ENCODE peak calls at places on chromosomes 3 and 15, in nine cellular contexts. One of them, this sample, is unnamed.

GRCh38 chr15:37081985-37082384 is 18.4 kb downstream of the MEIS2 start:
- DNase-seq in CD4-positive, alpha-beta T cell: no peak
- DNase-seq in adrenal gland: no peak
- DNase-seq in psoas muscle: no peak
- DNase-seq in GM23338: peak
- DNase-seq in heart left ventricle: no peak
- DNase-seq in AG04450: no peak
- DNase-seq in progenitor cell of endocrine pancreas: no peak
- DNase-seq in pancreas: no peak
- DNase-seq in this sample: no peak

GRCh38 chr3:169668081-169668956 is 4.8 kb upstream of the MECOM start:
- DNase-seq in psoas muscle: peak
- DNase-seq in progenitor cell of endocrine pancreas: peak
- DNase-seq in CD4-positive, alpha-beta T cell: no peak
- DNase-seq in pancreas: peak
- DNase-seq in AG04450: no peak
- DNase-seq in GM23338: peak
- DNase-seq in heart left ventricle: peak
- DNase-seq in adrenal gland: no peak
- DNase-seq in this sample: peak

GRCh38 chr3:185457376-185457775 is 41.5 kb downstream of the TMEM41A start:
- DNase-seq in pancreas: no peak
- DNase-seq in adrenal gland: no peak
- DNase-seq in GM23338: no peak
- DNase-seq in CD4-positive, alpha-beta T cell: no peak
- DNase-seq in AG04450: no peak
- DNase-seq in progenitor cell of endocrine pancreas: no peak
- DNase-seq in heart left ventricle: no peak
- DNase-seq in psoas muscle: no peak
- DNase-seq in this sample: no peak

GRCh38 chr3:192818126-192818525 is 90.8 kb upstream of the FGF12 start:
- DNase-seq in progenitor cell of endocrine pancreas: no peak
- DNase-seq in GM23338: no peak
- DNase-seq in CD4-positive, alpha-beta T cell: no peak
- DNase-seq in heart left ventricle: no peak
- DNase-seq in AG04450: no peak
- DNase-seq in pancreas: no peak
- DNase-seq in psoas muscle: no peak
- DNase-seq in adrenal gland: no peak
- DNase-seq in this sample: no peak

GRCh38 chr3:161770532-161771386 is 274.2 kb downstream of the OTOL1 start:
- DNase-seq in pancreas: no peak
- DNase-seq in CD4-positive, alpha-beta T cell: no peak
- DNase-seq in heart left ventricle: no peak
- DNase-seq in GM23338: no peak
- DNase-seq in adrenal gland: no peak
- DNase-seq in psoas muscle: no peak
- DNase-seq in progenitor cell of endocrine pancreas: no peak
- DNase-seq in AG04450: no peak
- DNase-seq in this sample: peak

GRCh38 chr3:66255865-66256264 is 35.1 kb downstream of the SLC25A26 start:
- DNase-seq in heart left ventricle: no peak
- DNase-seq in psoas muscle: no peak
- DNase-seq in adrenal gland: no peak
- DNase-seq in pancreas: no peak
- DNase-seq in CD4-positive, alpha-beta T cell: no peak
- DNase-seq in AG04450: no peak
- DNase-seq in GM23338: no peak
- DNase-seq in progenitor cell of endocrine pancreas: no peak
- DNase-seq in this sample: no peak

GRCh38 chr3:67564008-67564407 is 90.4 kb downstream of the SUCLG2 start:
- DNase-seq in progenitor cell of endocrine pancreas: no peak
- DNase-seq in CD4-positive, alpha-beta T cell: no peak
- DNase-seq in psoas muscle: no peak
- DNase-seq in heart left ventricle: no peak
- DNase-seq in adrenal gland: no peak
- DNase-seq in GM23338: no peak
- DNase-seq in AG04450: no peak
- DNase-seq in pancreas: no peak
- DNase-seq in this sample: no peak

GRCh38 chr3:158205994-158206393 is 96.1 kb downstream of the RSRC1 start:
- DNase-seq in psoas muscle: no peak
- DNase-seq in adrenal gland: no peak
- DNase-seq in CD4-positive, alpha-beta T cell: no peak
- DNase-seq in heart left ventricle: no peak
- DNase-seq in pancreas: no peak
- DNase-seq in progenitor cell of endocrine pancreas: no peak
- DNase-seq in AG04450: no peak
- DNase-seq in GM23338: no peak
- DNase-seq in this sample: peak

GRCh38 chr15:51846463-51847230 is 17.2 kb downstream of the TMOD3 start:
- DNase-seq in GM23338: no peak
- DNase-seq in adrenal gland: no peak
- DNase-seq in CD4-positive, alpha-beta T cell: no peak
- DNase-seq in AG04450: no peak
- DNase-seq in pancreas: no peak
- DNase-seq in psoas muscle: no peak
- DNase-seq in heart left ventricle: no peak
- DNase-seq in progenitor cell of endocrine pancreas: no peak
- DNase-seq in this sample: no peak

GRCh38 chr15:32844118-32844711 is 126.4 kb downstream of the GREM1 start:
- DNase-seq in psoas muscle: no peak
- DNase-seq in GM23338: peak
- DNase-seq in pancreas: no peak
- DNase-seq in AG04450: no peak
- DNase-seq in CD4-positive, alpha-beta T cell: no peak
- DNase-seq in heart left ventricle: no peak
- DNase-seq in progenitor cell of endocrine pancreas: no peak
- DNase-seq in adrenal gland: no peak
- DNase-seq in this sample: no peak

GRCh38 chr15:40770147-40770721 is 454 bp downstream of the C15orf62 start:
- DNase-seq in pancreas: no peak
- DNase-seq in progenitor cell of endocrine pancreas: no peak
- DNase-seq in heart left ventricle: no peak
- DNase-seq in CD4-positive, alpha-beta T cell: no peak
- DNase-seq in adrenal gland: no peak
- DNase-seq in AG04450: no peak
- DNase-seq in GM23338: no peak
- DNase-seq in psoas muscle: no peak
- DNase-seq in this sample: no peak

GRCh38 chr15:61069369-61070075 is 159.6 kb downstream of the RORA start:
- DNase-seq in heart left ventricle: no peak
- DNase-seq in progenitor cell of endocrine pancreas: no peak
- DNase-seq in CD4-positive, alpha-beta T cell: no peak
- DNase-seq in pancreas: no peak
- DNase-seq in GM23338: no peak
- DNase-seq in psoas muscle: no peak
- DNase-seq in AG04450: no peak
- DNase-seq in adrenal gland: no peak
- DNase-seq in this sample: no peak

GRCh38 chr3:185733980-185734724 is 90.7 kb downstream of the IGF2BP2 start:
- DNase-seq in CD4-positive, alpha-beta T cell: no peak
- DNase-seq in AG04450: peak
- DNase-seq in progenitor cell of endocrine pancreas: peak
- DNase-seq in adrenal gland: peak
- DNase-seq in psoas muscle: no peak
- DNase-seq in heart left ventricle: no peak
- DNase-seq in pancreas: peak
- DNase-seq in GM23338: peak
- DNase-seq in this sample: no peak

GRCh38 chr3:28781053-28781452 is 432.4 kb upstream of the AZI2 start:
- DNase-seq in AG04450: no peak
- DNase-seq in heart left ventricle: no peak
- DNase-seq in CD4-positive, alpha-beta T cell: no peak
- DNase-seq in pancreas: no peak
- DNase-seq in progenitor cell of endocrine pancreas: no peak
- DNase-seq in GM23338: no peak
- DNase-seq in psoas muscle: no peak
- DNase-seq in adrenal gland: no peak
- DNase-seq in this sample: no peak

GRCh38 chr3:51304230-51304629 is 80.9 kb upstream of the MANF start:
- DNase-seq in GM23338: peak
- DNase-seq in CD4-positive, alpha-beta T cell: no peak
- DNase-seq in heart left ventricle: no peak
- DNase-seq in AG04450: no peak
- DNase-seq in adrenal gland: no peak
- DNase-seq in pancreas: no peak
- DNase-seq in psoas muscle: no peak
- DNase-seq in progenitor cell of endocrine pancreas: no peak
- DNase-seq in this sample: no peak

GRCh38 chr15:68557469-68558317 is 21.1 kb upstream of the CORO2B start:
- DNase-seq in CD4-positive, alpha-beta T cell: no peak
- DNase-seq in pancreas: peak
- DNase-seq in GM23338: no peak
- DNase-seq in adrenal gland: no peak
- DNase-seq in AG04450: no peak
- DNase-seq in progenitor cell of endocrine pancreas: no peak
- DNase-seq in psoas muscle: no peak
- DNase-seq in heart left ventricle: no peak
- DNase-seq in this sample: no peak

GRCh38 chr3:149489060-149489690 is 14.7 kb downstream of the TM4SF4 start:
- DNase-seq in progenitor cell of endocrine pancreas: no peak
- DNase-seq in GM23338: peak
- DNase-seq in adrenal gland: no peak
- DNase-seq in CD4-positive, alpha-beta T cell: no peak
- DNase-seq in AG04450: no peak
- DNase-seq in heart left ventricle: no peak
- DNase-seq in pancreas: no peak
- DNase-seq in psoas muscle: no peak
- DNase-seq in this sample: no peak
- TF ChIP-seq CTCF in progenitor cell of endocrine pancreas: peak
- TF ChIP-seq CTCF in GM23338: peak
- TF ChIP-seq CTCF in adrenal gland: peak
- TF ChIP-seq CTCF in CD4-positive, alpha-beta T cell: no peak
- TF ChIP-seq CTCF in AG04450: peak
- TF ChIP-seq CTCF in heart left ventricle: peak
- TF ChIP-seq CTCF in pancreas: no peak
- TF ChIP-seq CTCF in psoas muscle: peak
- TF ChIP-seq CTCF in this sample: peak

DNA sequence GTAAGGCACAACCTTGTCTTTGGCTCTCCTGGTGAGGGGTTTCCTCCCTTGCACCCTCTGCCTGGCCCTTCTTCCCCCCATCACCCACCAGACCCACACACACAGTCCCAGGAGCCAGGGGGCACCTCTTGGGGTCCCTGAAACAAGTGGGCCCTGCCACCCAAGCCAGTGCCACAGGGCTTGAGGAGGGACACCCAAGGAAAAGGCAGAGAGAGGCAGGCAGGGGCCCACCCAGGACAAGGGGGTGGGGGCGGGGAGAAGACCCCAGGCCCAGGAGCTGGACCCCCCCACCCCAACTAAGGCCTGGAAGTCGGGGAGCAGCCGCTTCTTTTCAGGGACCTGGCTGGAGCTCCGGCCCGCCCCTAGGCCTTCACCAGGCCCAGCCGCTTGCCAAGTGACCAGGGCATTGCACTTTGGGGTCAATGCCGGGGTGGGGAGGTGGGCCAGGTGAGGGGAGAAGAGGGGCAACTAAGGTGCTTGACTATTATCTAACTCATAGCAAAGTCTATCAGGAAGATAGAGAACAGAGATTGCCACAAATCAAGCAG is 88.9 kb downstream of the KCNMB2 start:
- DNase-seq in adrenal gland: no peak
- DNase-seq in progenitor cell of endocrine pancreas: no peak
- DNase-seq in CD4-positive, alpha-beta T cell: no peak
- DNase-seq in AG04450: no peak
- DNase-seq in GM23338: no peak
- DNase-seq in heart left ventricle: no peak
- DNase-seq in psoas muscle: no peak
- DNase-seq in pancreas: no peak
- DNase-seq in this sample: no peak
- TF ChIP-seq CTCF in adrenal gland: no peak
- TF ChIP-seq CTCF in progenitor cell of endocrine pancreas: no peak
- TF ChIP-seq CTCF in CD4-positive, alpha-beta T cell: no peak
- TF ChIP-seq CTCF in AG04450: no peak
- TF ChIP-seq CTCF in GM23338: no peak
- TF ChIP-seq CTCF in heart left ventricle: no peak
- TF ChIP-seq CTCF in psoas muscle: no peak
- TF ChIP-seq CTCF in pancreas: no peak
- TF ChIP-seq CTCF in this sample: no peak

GRCh38 chr15:64030123-64030522 is 16.2 kb downstream of the DAPK2 start:
- DNase-seq in progenitor cell of endocrine pancreas: no peak
- DNase-seq in pancreas: no peak
- DNase-seq in CD4-positive, alpha-beta T cell: no peak
- DNase-seq in AG04450: no peak
- DNase-seq in GM23338: no peak
- DNase-seq in psoas muscle: no peak
- DNase-seq in adrenal gland: no peak
- DNase-seq in heart left ventricle: no peak
- DNase-seq in this sample: no peak

GRCh38 chr15:64032327-64032726 is 14.0 kb downstream of the DAPK2 start:
- DNase-seq in heart left ventricle: no peak
- DNase-seq in CD4-positive, alpha-beta T cell: no peak
- DNase-seq in pancreas: no peak
- DNase-seq in GM23338: no peak
- DNase-seq in AG04450: no peak
- DNase-seq in progenitor cell of endocrine pancreas: no peak
- DNase-seq in adrenal gland: no peak
- DNase-seq in psoas muscle: no peak
- DNase-seq in this sample: no peak

GRCh38 chr15:64038878-64039277 is 7.4 kb downstream of the DAPK2 start:
- DNase-seq in progenitor cell of endocrine pancreas: no peak
- DNase-seq in AG04450: no peak
- DNase-seq in heart left ventricle: no peak
- DNase-seq in adrenal gland: no peak
- DNase-seq in GM23338: peak
- DNase-seq in pancreas: no peak
- DNase-seq in CD4-positive, alpha-beta T cell: no peak
- DNase-seq in psoas muscle: no peak
- DNase-seq in this sample: no peak

GRCh38 chr15:64035525-64035924 is 10.8 kb downstream of the DAPK2 start:
- DNase-seq in psoas muscle: no peak
- DNase-seq in GM23338: no peak
- DNase-seq in progenitor cell of endocrine pancreas: no peak
- DNase-seq in adrenal gland: no peak
- DNase-seq in pancreas: no peak
- DNase-seq in AG04450: no peak
- DNase-seq in CD4-positive, alpha-beta T cell: no peak
- DNase-seq in heart left ventricle: no peak
- DNase-seq in this sample: no peak

DNA sequence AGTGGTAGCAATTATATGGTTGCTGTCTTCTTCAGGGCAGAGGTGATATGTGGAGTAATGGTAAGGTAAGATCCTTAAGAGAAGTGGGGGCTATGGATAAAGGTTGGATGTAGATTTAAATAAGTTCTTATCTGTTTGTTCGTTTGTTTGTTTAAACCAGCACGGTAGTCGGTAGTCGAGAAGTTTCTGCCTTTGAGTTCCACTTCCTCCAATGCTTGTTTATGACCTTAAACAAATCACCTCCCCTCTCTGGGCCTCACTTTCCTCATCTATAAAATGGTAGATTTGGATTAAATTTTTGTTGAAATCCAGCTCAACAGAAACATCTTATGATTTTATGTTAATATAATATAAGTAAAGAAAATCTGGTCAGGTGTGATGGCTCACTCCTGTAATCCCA is 11.8 kb downstream of the DAPK2 start:
- DNase-seq in progenitor cell of endocrine pancreas: no peak
- DNase-seq in adrenal gland: no peak
- DNase-seq in AG04450: no peak
- DNase-seq in CD4-positive, alpha-beta T cell: no peak
- DNase-seq in GM23338: no peak
- DNase-seq in psoas muscle: no peak
- DNase-seq in heart left ventricle: no peak
- DNase-seq in pancreas: no peak
- DNase-seq in this sample: no peak
- TF ChIP-seq CTCF in progenitor cell of endocrine pancreas: no peak
- TF ChIP-seq CTCF in adrenal gland: no peak
- TF ChIP-seq CTCF in AG04450: no peak
- TF ChIP-seq CTCF in CD4-positive, alpha-beta T cell: no peak
- TF ChIP-seq CTCF in GM23338: no peak
- TF ChIP-seq CTCF in psoas muscle: no peak
- TF ChIP-seq CTCF in heart left ventricle: no peak
- TF ChIP-seq CTCF in pancreas: no peak
- TF ChIP-seq CTCF in this sample: no peak

GRCh38 chr3:129240436-129240835 is 9.0 kb upstream of the COPG1 start:
- DNase-seq in AG04450: no peak
- DNase-seq in adrenal gland: no peak
- DNase-seq in heart left ventricle: no peak
- DNase-seq in progenitor cell of endocrine pancreas: no peak
- DNase-seq in GM23338: no peak
- DNase-seq in psoas muscle: no peak
- DNase-seq in CD4-positive, alpha-beta T cell: no peak
- DNase-seq in pancreas: no peak
- DNase-seq in this sample: no peak
- TF ChIP-seq CTCF in AG04450: no peak
- TF ChIP-seq CTCF in adrenal gland: no peak
- TF ChIP-seq CTCF in heart left ventricle: no peak
- TF ChIP-seq CTCF in progenitor cell of endocrine pancreas: no peak
- TF ChIP-seq CTCF in GM23338: no peak
- TF ChIP-seq CTCF in psoas muscle: no peak
- TF ChIP-seq CTCF in CD4-positive, alpha-beta T cell: no peak
- TF ChIP-seq CTCF in pancreas: no peak
- TF ChIP-seq CTCF in this sample: no peak

This sample was measured in GM06990.